ENCODE peak calls at places on chromosomes 12 and 14, in nine cellular contexts. V, O, Q, W, Z, U, H, E and G are unnamed samples.

GRCh38 chr14:26004342-26004741 is 593.5 kb downstream of the NOVA1 start:
- DNase-seq in V (no peak), O (no peak), Q (no peak), W (no peak), Z (no peak), U (no peak), H (no peak), E (no peak), G (no peak)

GRCh38 chr14:60958146-60958545 is 22.7 kb downstream of the TRMT5 start:
- DNase-seq in V (no peak), O (no peak), Q (no peak), W (no peak), Z (no peak), U (no peak), H (no peak), E (no peak), G (no peak)

GRCh38 chr12:83404521-83404920 is 717.8 kb downstream of the TMTC2 start:
- DNase-seq in V (no peak), O (no peak), Q (no peak), W (no peak), Z (no peak), U (no peak), H (no peak), E (no peak), G (no peak)

GRCh38 chr14:51157012-51157411 is 62.1 kb upstream of the TRIM9 start:
- DNase-seq in V (no peak), O (no peak), Q (no peak), W (no peak), Z (peak; percentile 29), U (no peak), H (no peak), E (no peak), G (no peak)

GRCh38 chr14:104016873-104017650 is 68.4 kb upstream of the ASPG start:
- DNase-seq in V (no peak), O (no peak), Q (no peak), W (no peak), Z (no peak), U (no peak), H (no peak), E (no peak), G (no peak)

GRCh38 chr12:115371711-115372110 is 687.7 kb upstream of the TBX3 start:
- DNase-seq in V (no peak), O (no peak), Q (no peak), W (no peak), Z (no peak), U (no peak), H (no peak), E (no peak), G (no peak)

GRCh38 chr14:81192594-81192993 is 28.2 kb downstream of the GTF2A1 start:
- DNase-seq in V (no peak), O (no peak), Q (no peak), W (no peak), Z (no peak), U (no peak), H (no peak), E (no peak), G (no peak)

GRCh38 chr14:38290601-38291190 is 34.8 kb upstream of the CLEC14A start:
- DNase-seq in V (no peak), O (no peak), Q (no peak), W (no peak), Z (no peak), U (no peak), H (peak; percentile 33), E (no peak), G (no peak)

GRCh38 chr14:20610002-20610765 is 19.0 kb upstream of the RNASE12 start:
- DNase-seq in V (peak; percentile 45), O (peak; percentile 78), Q (peak; percentile 89), W (peak; percentile 89), Z (peak; percentile 56), U (peak; percentile 89), H (peak; percentile 79), E (peak; percentile 73), G (peak; percentile 90)

GRCh38 chr12:32944195-32944594 is 47.6 kb upstream of the PKP2 start:
- DNase-seq in V (no peak), O (no peak), Q (no peak), W (no peak), Z (no peak), U (no peak), H (no peak), E (no peak), G (no peak)
- TF ChIP-seq CTCF in V (no peak), O (no peak), Q (no peak), W (no peak), Z (no peak), U (no peak), H (no peak), E (no peak), G (no peak)

DNA sequence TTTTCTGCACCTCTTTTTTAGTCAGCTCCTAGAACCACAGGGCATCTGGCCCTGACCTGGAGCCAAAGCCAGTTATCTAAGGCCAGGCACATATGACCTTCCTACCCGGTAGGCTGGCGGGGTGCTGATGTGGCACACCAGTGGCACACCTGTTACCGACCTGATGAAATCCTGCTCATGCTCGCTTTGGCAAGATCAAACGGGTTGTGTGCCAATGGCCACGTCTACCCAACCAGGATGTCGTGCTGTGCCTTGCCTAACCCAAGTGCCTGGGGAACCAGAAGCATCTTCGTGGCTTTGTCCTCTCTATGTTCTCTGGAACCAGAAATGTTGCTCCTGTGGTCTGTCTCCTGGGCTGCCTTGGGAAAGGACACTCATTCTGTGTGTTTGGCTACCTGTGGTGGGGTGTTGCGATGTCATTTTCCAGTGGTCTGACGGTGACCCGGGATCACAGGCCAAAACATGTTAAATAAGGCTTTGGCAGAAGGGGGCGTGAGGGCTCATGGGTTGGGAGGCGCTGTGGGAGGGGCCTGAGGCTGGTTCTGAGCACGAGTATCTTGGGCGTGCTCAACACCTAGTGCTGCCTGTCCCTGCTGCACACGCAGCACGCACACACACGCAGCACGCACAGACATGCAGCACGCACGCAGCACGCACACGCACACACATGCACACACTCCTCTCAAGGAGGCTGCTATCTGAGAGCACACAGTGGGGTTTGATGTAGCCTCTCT is 27.9 kb downstream of the CCNK start:
- DNase-seq in V (no peak), O (no peak), Q (no peak), W (no peak), Z (no peak), U (peak; percentile 20), H (no peak), E (no peak), G (no peak)
- TF ChIP-seq CTCF in V (no peak), O (no peak), Q (no peak), W (no peak), Z (no peak), U (no peak), H (no peak), E (no peak), G (no peak)

GRCh38 chr12:21774358-21775129 is at the start of gene KCNJ8:
- DNase-seq in V (peak; percentile 11), O (peak; percentile 18), Q (peak; percentile 84), W (peak; percentile 88), Z (peak; percentile 15), U (no peak), H (peak; percentile 62), E (no peak), G (no peak)

GRCh38 chr12:21773799-21774198 is 707 bp downstream of the KCNJ8 start:
- DNase-seq in V (no peak), O (no peak), Q (no peak), W (no peak), Z (no peak), U (no peak), H (no peak), E (no peak), G (no peak)

GRCh38 chr12:21775130-21775920 is 819 bp upstream of the KCNJ8 start:
- DNase-seq in V (no peak), O (no peak), Q (no peak), W (no peak), Z (no peak), U (no peak), H (no peak), E (no peak), G (no peak)

GRCh38 chr12:21771311-21771710 is 3.2 kb downstream of the KCNJ8 start:
- DNase-seq in V (no peak), O (no peak), Q (no peak), W (no peak), Z (no peak), U (no peak), H (no peak), E (no peak), G (no peak)

GRCh38 chr12:21773263-21773741 is 1.2 kb downstream of the KCNJ8 start:
- DNase-seq in V (peak; percentile 6), O (no peak), Q (peak; percentile 70), W (peak; percentile 65), Z (no peak), U (peak; percentile 25), H (peak; percentile 46), E (no peak), G (no peak)
- TF ChIP-seq CTCF in V (no peak), O (no peak), Q (no peak), W (peak; percentile 43), Z (no peak), U (no peak), H (no peak), E (no peak), G (no peak)

GRCh38 chr12:65779946-65780345 is 44.3 kb upstream of the HMGA2 start:
- DNase-seq in V (no peak), O (no peak), Q (no peak), W (no peak), Z (no peak), U (no peak), H (no peak), E (no peak), G (no peak)
- TF ChIP-seq CTCF in V (no peak), O (no peak), Q (no peak), W (no peak), Z (no peak), U (no peak), H (no peak), E (no peak), G (no peak)

GRCh38 chr14:21989090-21989489 is 315.5 kb upstream of the OR4E1 start:
- DNase-seq in V (no peak), O (no peak), Q (no peak), W (no peak), Z (no peak), U (no peak), H (no peak), E (no peak), G (no peak)

GRCh38 chr14:21990116-21990515 is 316.5 kb upstream of the OR4E1 start:
- DNase-seq in V (no peak), O (no peak), Q (no peak), W (no peak), Z (no peak), U (no peak), H (no peak), E (no peak), G (no peak)

GRCh38 chr14:21985081-21985480 is 311.5 kb upstream of the OR4E1 start:
- DNase-seq in V (no peak), O (no peak), Q (no peak), W (no peak), Z (no peak), U (no peak), H (no peak), E (no peak), G (no peak)

GRCh38 chr14:21988413-21988812 is 314.8 kb upstream of the OR4E1 start:
- DNase-seq in V (no peak), O (no peak), Q (no peak), W (no peak), Z (no peak), U (no peak), H (no peak), E (no peak), G (no peak)

GRCh38 chr14:21987937-21988336 is 314.3 kb upstream of the OR4E1 start:
- DNase-seq in V (no peak), O (no peak), Q (no peak), W (peak; percentile 15), Z (no peak), U (no peak), H (no peak), E (no peak), G (peak; percentile 34)
- TF ChIP-seq CTCF in V (peak; percentile 0), O (no peak), Q (no peak), W (peak; percentile 44), Z (no peak), U (no peak), H (no peak), E (peak; percentile 77), G (peak; percentile 32)